ENCODE peak calls at places on chromosomes 12 and 14, in eight cellular contexts. One of them, this sample, is unnamed.

GRCh38 chr14:95078841-95079240 is 78.5 kb downstream of the DICER1 start:
- DNase-seq in EH: no peak
- DNase-seq in lower leg skin: no peak
- DNase-seq in ovary: no peak
- DNase-seq in H1: peak
- DNase-seq in fibroblast of pulmonary artery: no peak
- DNase-seq in left cardiac atrium: no peak
- DNase-seq in WTC11: peak
- DNase-seq in this sample: no peak

GRCh38 chr12:51686727-51687126 is 95.7 kb downstream of the SCN8A start:
- DNase-seq in ovary: no peak
- DNase-seq in EH: peak
- DNase-seq in WTC11: no peak
- DNase-seq in fibroblast of pulmonary artery: peak
- DNase-seq in lower leg skin: no peak
- DNase-seq in left cardiac atrium: no peak
- DNase-seq in H1: no peak
- DNase-seq in this sample: no peak

GRCh38 chr14:101838476-101838875 is 77.0 kb downstream of the PPP2R5C start:
- DNase-seq in ovary: peak
- DNase-seq in lower leg skin: no peak
- DNase-seq in left cardiac atrium: no peak
- DNase-seq in H1: no peak
- DNase-seq in EH: peak
- DNase-seq in fibroblast of pulmonary artery: no peak
- DNase-seq in WTC11: no peak
- DNase-seq in this sample: no peak

GRCh38 chr12:112179936-112180335 is 54.6 kb downstream of the TRAFD1 start:
- DNase-seq in WTC11: no peak
- DNase-seq in H1: no peak
- DNase-seq in EH: no peak
- DNase-seq in fibroblast of pulmonary artery: no peak
- DNase-seq in lower leg skin: no peak
- DNase-seq in ovary: no peak
- DNase-seq in left cardiac atrium: no peak
- DNase-seq in this sample: no peak

GRCh38 chr12:26833692-26834168 is 736 bp upstream of the ITPR2 start:
- DNase-seq in EH: peak
- DNase-seq in fibroblast of pulmonary artery: peak
- DNase-seq in WTC11: peak
- DNase-seq in H1: peak
- DNase-seq in lower leg skin: peak
- DNase-seq in left cardiac atrium: peak
- DNase-seq in ovary: peak
- DNase-seq in this sample: no peak

GRCh38 chr14:96059519-96060135 is 20.5 kb downstream of the C14orf132 start:
- DNase-seq in ovary: no peak
- DNase-seq in lower leg skin: no peak
- DNase-seq in EH: no peak
- DNase-seq in WTC11: no peak
- DNase-seq in H1: no peak
- DNase-seq in fibroblast of pulmonary artery: no peak
- DNase-seq in left cardiac atrium: no peak
- DNase-seq in this sample: no peak

GRCh38 chr12:69904761-69905160 is 79.7 kb downstream of the MYRFL start:
- DNase-seq in left cardiac atrium: no peak
- DNase-seq in EH: peak
- DNase-seq in WTC11: no peak
- DNase-seq in fibroblast of pulmonary artery: peak
- DNase-seq in H1: no peak
- DNase-seq in ovary: no peak
- DNase-seq in lower leg skin: no peak
- DNase-seq in this sample: no peak

GRCh38 chr14:65408113-65408512 is 4.4 kb upstream of the FUT8 start:
- DNase-seq in WTC11: no peak
- DNase-seq in ovary: no peak
- DNase-seq in fibroblast of pulmonary artery: no peak
- DNase-seq in lower leg skin: no peak
- DNase-seq in H1: no peak
- DNase-seq in EH: no peak
- DNase-seq in left cardiac atrium: no peak
- DNase-seq in this sample: no peak

GRCh38 chr12:18683603-18684002 is 54.2 kb downstream of the PLCZ1 start:
- DNase-seq in ovary: no peak
- DNase-seq in left cardiac atrium: no peak
- DNase-seq in EH: peak
- DNase-seq in H1: no peak
- DNase-seq in lower leg skin: no peak
- DNase-seq in WTC11: no peak
- DNase-seq in fibroblast of pulmonary artery: peak
- DNase-seq in this sample: no peak

GRCh38 chr12:88391556-88391955 is 188.7 kb downstream of the KITLG start:
- DNase-seq in WTC11: no peak
- DNase-seq in fibroblast of pulmonary artery: peak
- DNase-seq in left cardiac atrium: no peak
- DNase-seq in EH: peak
- DNase-seq in ovary: no peak
- DNase-seq in lower leg skin: no peak
- DNase-seq in H1: no peak
- DNase-seq in this sample: no peak